ENCODE peak calls at places on chromosomes 7 and 10, in ten cellular contexts. G, P, Y, L, S, X, U, M, N and F are unnamed samples.

GRCh38 chr10:6197274-6197673 is 5.5 kb upstream of the PFKFB3 start:
- DNase-seq in G (no peak), P (no peak), Y (no peak), L (no peak), S (no peak), X (no peak), U (no peak), M (no peak), N (no peak), F (no peak)

GRCh38 chr7:2577914-2578680 is 19.3 kb downstream of the IQCE start:
- DNase-seq in G (no peak), P (no peak), Y (no peak), L (no peak), S (peak; percentile 28), X (no peak), U (no peak), M (no peak), N (no peak), F (no peak)

GRCh38 chr7:134920026-134920758 is 66.1 kb upstream of the AGBL3 start:
- DNase-seq in G (no peak), P (peak; percentile 30), Y (no peak), L (no peak), S (no peak), X (no peak), U (no peak), M (peak; percentile 86), N (no peak), F (no peak)

GRCh38 chr7:151888079-151888673 is 11.3 kb upstream of the PRKAG2 start:
- DNase-seq in G (no peak), P (no peak), Y (no peak), L (no peak), S (no peak), X (no peak), U (peak; percentile 5), M (no peak), N (no peak), F (no peak)

GRCh38 chr7:41428330-41428729 is 274.6 kb downstream of the INHBA start:
- DNase-seq in G (no peak), P (no peak), Y (no peak), L (no peak), S (no peak), X (no peak), U (no peak), M (no peak), N (no peak), F (no peak)

GRCh38 chr10:80500572-80501380 is 36.9 kb upstream of the SH2D4B start:
- DNase-seq in G (peak; percentile 45), P (no peak), Y (no peak), L (peak; percentile 64), S (peak; percentile 63), X (no peak), U (peak; percentile 43), M (no peak), N (no peak), F (no peak)

GRCh38 chr7:138565451-138566114 is 105.5 kb downstream of the TRIM24 start:
- DNase-seq in G (no peak), P (no peak), Y (no peak), L (no peak), S (no peak), X (no peak), U (no peak), M (peak; percentile 10), N (no peak), F (no peak)

GRCh38 chr10:78170026-78170475 is 136.4 kb downstream of the RPS24 start:
- DNase-seq in G (no peak), P (no peak), Y (no peak), L (no peak), S (no peak), X (no peak), U (no peak), M (no peak), N (no peak), F (no peak)

GRCh38 chr10:101028446-101029244 is 2.3 kb downstream of the PDZD7 start:
- DNase-seq in G (no peak), P (no peak), Y (no peak), L (no peak), S (no peak), X (no peak), U (no peak), M (no peak), N (no peak), F (no peak)

GRCh38 chr10:21572578-21572977 is 38.5 kb downstream of the MLLT10 start:
- DNase-seq in G (peak; percentile 27), P (no peak), Y (no peak), L (no peak), S (no peak), X (no peak), U (no peak), M (no peak), N (peak; percentile 36), F (no peak)
- TF ChIP-seq CTCF in G (no peak), P (no peak), Y (no peak), L (no peak), S (no peak), X (no peak), U (no peak), M (no peak), N (no peak), F (no peak)

DNA sequence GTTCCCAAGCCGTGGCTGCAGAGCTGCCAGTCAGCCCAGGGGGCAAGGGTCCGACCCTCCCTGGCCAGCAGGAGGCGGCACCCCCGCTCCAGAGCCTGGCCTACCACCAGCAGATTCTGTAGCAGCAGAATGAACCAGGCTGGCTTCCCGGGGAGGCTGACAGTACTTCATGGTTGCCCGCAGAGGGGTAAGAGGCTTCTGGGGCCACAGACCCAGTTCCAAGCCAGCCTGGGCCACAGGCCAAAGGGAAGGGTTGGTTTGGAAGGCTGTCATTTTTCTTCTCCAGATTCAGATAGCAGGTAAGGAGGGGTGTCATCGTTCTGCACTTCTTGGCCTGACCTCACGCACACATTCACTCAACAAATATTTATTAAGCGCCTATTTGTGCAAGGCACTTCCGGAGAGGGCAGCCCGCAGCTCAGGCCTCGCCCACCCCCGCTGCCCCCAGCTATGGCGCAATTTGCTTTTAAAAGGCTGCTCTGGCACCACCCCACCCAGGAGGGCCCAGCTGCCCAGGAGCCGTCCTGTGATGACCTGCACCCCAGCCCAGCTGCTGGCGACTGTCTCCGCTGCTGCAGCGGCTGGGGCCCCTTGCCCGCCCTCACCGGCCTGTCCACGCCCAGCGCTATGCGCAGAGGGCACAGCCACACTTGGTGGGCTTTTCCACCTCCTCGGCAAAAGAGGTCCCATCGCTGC is 168.5 kb downstream of the LCOR start:
- DNase-seq in G (no peak), P (peak; percentile 50), Y (no peak), L (no peak), S (no peak), X (no peak), U (no peak), M (no peak), N (no peak), F (no peak)
- TF ChIP-seq CTCF in G (no peak), P (no peak), Y (no peak), L (no peak), S (no peak), X (peak; percentile 23), U (no peak), M (no peak), N (no peak), F (no peak)

GRCh38 chr10:89888647-89889046 is 187.3 kb downstream of the KIF20B start:
- DNase-seq in G (no peak), P (no peak), Y (no peak), L (no peak), S (peak; percentile 11), X (no peak), U (no peak), M (no peak), N (no peak), F (no peak)

GRCh38 chr10:89889610-89890009 is 188.2 kb downstream of the KIF20B start:
- DNase-seq in G (no peak), P (no peak), Y (no peak), L (no peak), S (no peak), X (no peak), U (no peak), M (no peak), N (no peak), F (no peak)

GRCh38 chr10:89891006-89891405 is 189.6 kb downstream of the KIF20B start:
- DNase-seq in G (no peak), P (peak; percentile 20), Y (no peak), L (no peak), S (no peak), X (no peak), U (no peak), M (no peak), N (no peak), F (no peak)

DNA sequence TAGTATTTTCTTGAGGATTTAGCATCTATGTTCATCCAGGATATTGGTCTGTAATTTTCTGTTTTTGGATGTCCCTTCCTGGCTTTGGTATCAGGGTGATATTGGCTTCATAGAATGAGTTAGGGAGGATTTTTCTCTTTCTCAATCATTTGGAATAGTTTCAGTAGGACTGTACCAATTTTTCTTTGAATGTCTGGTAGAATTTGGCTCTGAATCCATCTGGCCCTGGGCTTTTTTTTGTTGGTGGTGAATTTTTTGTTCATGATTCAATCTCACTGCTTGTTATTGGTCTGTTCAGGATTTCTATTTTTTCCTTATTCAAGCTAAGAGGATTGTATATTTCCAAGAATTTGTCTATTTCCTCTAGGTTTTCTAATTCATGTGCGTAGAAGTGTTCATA is 192.7 kb downstream of the KIF20B start:
- DNase-seq in G (no peak), P (no peak), Y (no peak), L (no peak), S (no peak), X (no peak), U (no peak), M (no peak), N (no peak), F (no peak)
- TF ChIP-seq CTCF in G (no peak), P (no peak), Y (no peak), L (no peak), S (no peak), X (no peak), U (no peak), M (no peak), N (no peak), F (no peak)

GRCh38 chr7:6430271-6430940 is 17.3 kb downstream of the DAGLB start:
- DNase-seq in G (no peak), P (no peak), Y (no peak), L (no peak), S (no peak), X (no peak), U (no peak), M (no peak), N (no peak), F (no peak)
- TF ChIP-seq CTCF in G (no peak), P (no peak), Y (no peak), L (no peak), S (no peak), X (peak; percentile 31), U (no peak), M (peak; percentile 46), N (no peak), F (no peak)

DNA sequence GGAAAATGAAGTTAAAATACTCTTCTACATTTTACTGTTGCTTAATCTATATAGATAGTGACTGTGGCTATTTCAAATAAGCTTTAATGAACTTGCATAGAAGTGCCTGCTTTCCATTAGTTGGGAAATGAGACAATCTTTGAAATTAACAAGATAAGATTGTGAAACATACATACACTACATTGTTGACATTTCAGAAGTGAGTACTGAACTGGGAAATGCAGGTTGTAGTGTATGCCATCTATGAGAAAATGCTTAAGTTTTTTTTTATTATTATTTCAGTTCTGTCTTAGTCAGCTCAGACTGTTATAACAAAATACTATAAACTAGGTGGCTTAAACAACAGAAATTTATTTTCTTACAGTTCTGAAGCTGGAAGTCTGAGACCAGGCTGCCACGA is 49.6 kb upstream of the CSTF2T start:
- DNase-seq in G (no peak), P (no peak), Y (no peak), L (no peak), S (no peak), X (no peak), U (no peak), M (no peak), N (no peak), F (no peak)
- TF ChIP-seq CTCF in G (no peak), P (no peak), Y (no peak), L (no peak), S (no peak), X (no peak), U (no peak), M (no peak), N (no peak), F (no peak)